ENCODE peak calls at places on chromosome 13, in eight cellular contexts. R is PC-9, K is substantia nigra, V is prostate gland, P is ascending aorta, Y is ovary, I is heart left ventricle, C is fibroblast of lung. T is an unnamed sample.

GRCh38 chr13:106610511-106610910 is 42.6 kb upstream of the ARGLU1 start:
- DNase-seq in I (no peak), C (peak; percentile 61), V (no peak), K (no peak), P (no peak), Y (no peak), R (no peak), T (peak; percentile 65)

GRCh38 chr13:41456768-41457588 is at the start of gene RGCC:
- DNase-seq in K (peak; percentile 86), P (peak; percentile 70), C (peak; percentile 57), R (peak; percentile 46), I (peak; percentile 83), Y (no peak), V (peak; percentile 74), T (no peak)

GRCh38 chr13:86002921-86003488 is 203.8 kb upstream of the SLITRK6 start:
- DNase-seq in P (no peak), Y (no peak), I (no peak), V (no peak), C (no peak), K (no peak), R (no peak), T (no peak)

GRCh38 chr13:40146586-40147240 is 491.3 kb downstream of the COG6 start:
- DNase-seq in K (no peak), P (no peak), I (no peak), R (no peak), Y (no peak), C (no peak), V (no peak), T (no peak)

GRCh38 chr13:27523345-27524073 is 73.1 kb upstream of the MTIF3 start:
- DNase-seq in R (no peak), I (no peak), P (no peak), Y (no peak), C (no peak), V (no peak), K (no peak), T (no peak)

GRCh38 chr13:60351326-60351725 is 45.7 kb upstream of the TDRD3 start:
- DNase-seq in I (no peak), C (peak; percentile 76), P (no peak), K (no peak), V (no peak), Y (no peak), R (peak; percentile 55), T (no peak)

GRCh38 chr13:111291908-111292307 is 28.5 kb upstream of the TEX29 start:
- DNase-seq in R (no peak), V (no peak), P (no peak), C (no peak), K (no peak), Y (no peak), I (no peak), T (no peak)

GRCh38 chr13:45113809-45114208 is 6.5 kb upstream of the GTF2F2 start:
- DNase-seq in P (no peak), R (no peak), Y (no peak), V (no peak), K (no peak), I (no peak), C (no peak), T (no peak)

GRCh38 chr13:77239312-77239711 is 87.6 kb downstream of the MYCBP2 start:
- DNase-seq in I (no peak), C (peak; percentile 3), R (no peak), P (no peak), Y (no peak), K (no peak), V (no peak), T (no peak)

GRCh38 chr13:100514788-100515409 is 73.7 kb downstream of the GGACT start:
- DNase-seq in P (no peak), I (peak; percentile 71), V (peak; percentile 76), K (peak; percentile 66), C (peak; percentile 59), R (peak; percentile 42), Y (peak; percentile 77), T (no peak)

GRCh38 chr13:26759907-26760834 is at the start of gene GPR12:
- DNase-seq in V (no peak), R (no peak), P (no peak), I (no peak), C (peak; percentile 4), Y (no peak), K (no peak), T (no peak)

GRCh38 chr13:21060827-21061076 is 634 bp downstream of the LATS2 start:
- DNase-seq in C (no peak), V (no peak), K (peak; percentile 31), R (no peak), Y (no peak), I (no peak), P (no peak), T (no peak)

GRCh38 chr13:19184176-19184575 is 2.6 kb upstream of the TUBA3C start:
- DNase-seq in C (no peak), R (no peak), Y (no peak), P (no peak), V (peak; percentile 1), K (no peak), I (no peak), T (no peak)

GRCh38 chr13:113862766-113863510 is 938 bp downstream of the GAS6 start:
- DNase-seq in R (no peak), Y (peak; percentile 46), K (no peak), P (no peak), C (peak; percentile 42), I (peak; percentile 87), V (no peak), T (no peak)

GRCh38 chr13:102311433-102311796 is 90.4 kb downstream of the FGF14 start:
- DNase-seq in C (no peak), V (no peak), I (no peak), P (no peak), K (no peak), Y (no peak), R (no peak), T (no peak)
- H3K27ac ChIP-seq in C (no peak overlapping the region), V (no peak overlapping the region), I (peak overlapping the region; percentile 47), P (no peak overlapping the region), K (no peak overlapping the region), Y (no peak overlapping the region), R (no peak overlapping the region), T (no peak overlapping the region)

GRCh38 chr13:33571618-33572017 is 246.3 kb upstream of the RFC3 start:
- DNase-seq in R (no peak), V (no peak), C (no peak), K (no peak), I (no peak), Y (no peak), P (no peak), T (no peak)
- H3K27ac ChIP-seq in R (no peak overlapping the region), V (no peak overlapping the region), C (no peak overlapping the region), K (no peak overlapping the region), I (no peak overlapping the region), Y (no peak overlapping the region), P (no peak overlapping the region), T (no peak overlapping the region)

GRCh38 chr13:43879323-43880181 is at the start of the genes CCDC122 and LACC1:
- DNase-seq in C (peak; percentile 83), P (peak; percentile 18), Y (peak; percentile 75), K (peak; percentile 76), V (peak; percentile 78), I (peak; percentile 91), R (peak; percentile 61), T (peak; percentile 40)

GRCh38 chr13:43880930-43881329 is 1.2 kb downstream of the LACC1 start:
- DNase-seq in C (no peak), K (no peak), Y (no peak), I (no peak), P (no peak), R (no peak), V (no peak), T (no peak)

GRCh38 chr13:43878897-43879322 is 630 bp downstream of the CCDC122 start:
- DNase-seq in Y (peak; percentile 62), C (peak; percentile 78), V (peak; percentile 50), R (no peak), P (peak; percentile 27), I (peak; percentile 86), K (peak; percentile 76), T (no peak)

GRCh38 chr13:43881580-43881979 is 1.9 kb downstream of the LACC1 start:
- DNase-seq in Y (no peak), K (no peak), V (no peak), R (no peak), P (no peak), I (no peak), C (no peak), T (no peak)

GRCh38 chr13:43880451-43880850 is 747 bp downstream of the LACC1 start:
- DNase-seq in Y (no peak), C (no peak), V (no peak), R (no peak), K (no peak), I (no peak), P (no peak), T (no peak)
- H3K27ac ChIP-seq in Y (no peak overlapping the region), C (no peak overlapping the region), V (peak overlapping the region; percentile 96), R (no peak overlapping the region), K (peak overlapping the region; percentile 60), I (no peak overlapping the region), P (no peak overlapping the region), T (peak overlapping the region; percentile 83)

GRCh38 chr13:36912983-36913382 is 7.1 kb downstream of the SMAD9 start:
- DNase-seq in V (no peak), K (no peak), I (no peak), C (no peak), P (no peak), Y (no peak), R (no peak), T (no peak)
- H3K27ac ChIP-seq in V (no peak overlapping the region), K (no peak overlapping the region), I (no peak overlapping the region), C (no peak overlapping the region), P (no peak overlapping the region), Y (no peak overlapping the region), R (no peak overlapping the region), T (no peak overlapping the region)

GRCh38 chr13:33017410-33017929 is 1.2 kb downstream of the KL start:
- DNase-seq in C (peak; percentile 55), Y (no peak), P (no peak), R (no peak), K (no peak), I (peak; percentile 50), V (no peak), T (no peak)

GRCh38 chr13:33015791-33016323 is 366 bp upstream of the KL start:
- DNase-seq in P (no peak), Y (no peak), K (no peak), V (peak; percentile 10), R (no peak), C (no peak), I (no peak), T (no peak)

GRCh38 chr13:33018886-33019285 is 2.7 kb downstream of the KL start:
- DNase-seq in K (no peak), P (no peak), I (no peak), Y (no peak), R (no peak), C (no peak), V (no peak), T (no peak)

GRCh38 chr13:33015275-33015674 is 948 bp upstream of the KL start:
- DNase-seq in K (no peak), P (no peak), V (no peak), Y (no peak), I (no peak), R (no peak), C (no peak), T (no peak)

GRCh38 chr13:33016414-33017409 is at the start of gene KL:
- DNase-seq in V (no peak), R (no peak), C (peak; percentile 6), Y (no peak), K (no peak), I (peak; percentile 50), P (no peak), T (no peak)
- H3K27ac ChIP-seq in V (peak within 1 kb of the TSS; percentile 72), R (no peak within 1 kb of the TSS), C (no peak within 1 kb of the TSS), Y (no peak within 1 kb of the TSS), K (no peak within 1 kb of the TSS), I (peak within 1 kb of the TSS; percentile 86), P (peak within 1 kb of the TSS; percentile 43), T (no peak within 1 kb of the TSS)

T was measured in epithelial cell of prostate.